ENCODE peak calls at places on chromosomes 1 and 21, in five cellular contexts. Q, H, K, M and D are unnamed samples. For H3K36me3, the result is how much of the 10 kb centered on the place peaks cover.

GRCh38 chr1:98939471-98939870 is 65.2 kb downstream of the PLPPR5 start:
- DNase-seq in Q (no peak), H (no peak), K (no peak), M (no peak), D (no peak)

GRCh38 chr1:243345205-243345604 is 89.4 kb downstream of the SDCCAG8 start:
- DNase-seq in Q (peak), H (peak), K (no peak), M (no peak), D (peak)

GRCh38 chr1:31648633-31649032 is 4.0 kb upstream of the PEF1 start:
- DNase-seq in Q (no peak), H (no peak), K (no peak), M (no peak), D (peak)

GRCh38 chr1:29197590-29197924 is 15.9 kb upstream of the SRSF4 start:
- DNase-seq in Q (no peak), H (peak), K (no peak), M (no peak), D (peak)

GRCh38 chr21:39675595-39675994 is 62.9 kb downstream of the B3GALT5 start:
- DNase-seq in Q (no peak), H (no peak), K (no peak), M (no peak), D (no peak)

GRCh38 chr1:244010191-244010590 is 40.9 kb upstream of the ZBTB18 start:
- DNase-seq in Q (no peak), H (no peak), K (no peak), M (no peak), D (no peak)

GRCh38 chr1:5222626-5223025 is 568.2 kb downstream of the AJAP1 start:
- DNase-seq in Q (no peak), H (no peak), K (no peak), M (no peak), D (no peak)

GRCh38 chr1:58848818-58849411 is 65.1 kb upstream of the JUN start:
- DNase-seq in Q (peak), H (peak), K (no peak), M (peak), D (peak)

GRCh38 chr1:243746736-243747135 is 103.3 kb downstream of the AKT3 start:
- DNase-seq in Q (no peak), H (no peak), K (no peak), M (no peak), D (no peak)

GRCh38 chr1:179867493-179868330 is 9.9 kb downstream of the TOR1AIP2 start:
- DNase-seq in Q (no peak), H (peak), K (no peak), M (no peak), D (peak)

GRCh38 chr1:20787775-20788488 is 825 bp upstream of the HP1BP3 start:
- DNase-seq in Q (no peak), H (peak), K (no peak), M (peak), D (peak)

DNA sequence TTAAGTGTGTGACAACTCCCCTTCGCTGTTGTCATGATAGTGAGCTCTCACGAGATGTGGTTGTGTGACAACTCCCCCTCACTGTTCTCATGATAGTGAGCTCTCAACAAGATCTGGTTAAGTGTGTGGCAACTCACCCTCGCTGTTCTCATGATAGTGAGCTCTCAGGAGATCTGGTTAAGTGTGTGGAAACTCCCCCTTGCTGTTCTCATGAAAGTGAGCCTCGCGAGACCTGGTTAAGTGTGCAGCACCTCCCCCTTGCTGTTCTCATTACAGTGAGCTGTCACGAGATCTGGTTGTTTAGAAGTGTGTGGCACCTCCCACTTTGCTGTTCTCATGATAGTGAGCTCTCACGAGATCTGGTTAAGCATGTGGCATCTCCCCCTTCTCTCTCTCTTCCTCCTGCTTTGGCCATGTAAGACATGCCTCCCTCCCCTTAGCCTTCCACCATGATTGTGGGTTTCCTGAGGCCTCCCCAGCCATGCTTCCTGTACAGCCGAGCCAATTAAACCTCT is 25.1 kb upstream of the LSS start:
- DNase-seq in Q (no peak), H (peak), K (no peak), M (no peak), D (no peak)
- H3K36me3 ChIP-seq in Q (under half), H (half or more), K (half or more), M (under half), D (under half)

GRCh38 chr1:39640861-39641260 is 1.4 kb upstream of the HEYL start:
- DNase-seq in Q (no peak), H (no peak), K (no peak), M (no peak), D (no peak)
- H3K27ac ChIP-seq in Q (no peak), H (no peak), K (no peak), M (no peak), D (no peak)

GRCh38 chr1:53821380-53821779 is 16.7 kb downstream of the NDC1 start:
- DNase-seq in Q (no peak), H (no peak), K (no peak), M (no peak), D (no peak)

GRCh38 chr1:53822931-53823330 is 15.2 kb downstream of the NDC1 start:
- DNase-seq in Q (no peak), H (no peak), K (no peak), M (no peak), D (no peak)

GRCh38 chr1:53825306-53825705 is 12.8 kb downstream of the NDC1 start:
- DNase-seq in Q (no peak), H (no peak), K (no peak), M (no peak), D (no peak)

DNA sequence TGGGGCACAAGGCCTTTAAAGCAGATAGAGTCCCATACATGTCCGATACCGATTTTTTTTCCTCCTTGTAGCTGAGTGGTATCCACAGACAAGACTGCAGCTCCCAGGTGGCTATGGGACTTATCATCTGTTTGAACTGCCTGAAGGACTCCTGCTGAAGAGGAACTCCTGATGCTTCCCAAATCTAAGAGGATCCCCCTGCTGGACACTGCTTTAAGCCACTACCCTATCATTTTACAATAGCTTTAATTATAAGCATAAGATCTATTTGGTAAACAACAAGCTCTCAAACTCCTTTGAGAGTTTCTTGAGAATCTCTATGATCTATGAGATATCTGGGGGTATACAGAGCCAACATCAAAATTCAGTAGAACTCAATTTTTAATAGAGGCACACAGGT is 11.7 kb downstream of the NDC1 start:
- DNase-seq in Q (no peak), H (no peak), K (no peak), M (no peak), D (peak)
- H3K36me3 ChIP-seq in Q (under half), H (under half), K (under half), M (under half), D (under half)

GRCh38 chr1:163912491-163912890 is 590.7 kb downstream of the NUF2 start:
- DNase-seq in Q (no peak), H (no peak), K (no peak), M (no peak), D (peak)
- H3K27ac ChIP-seq in Q (no peak), H (no peak), K (no peak), M (no peak), D (no peak)

GRCh38 chr1:233233508-233234040 is 62.0 kb downstream of the PCNX2 start:
- DNase-seq in Q (no peak), H (no peak), K (no peak), M (no peak), D (no peak)

GRCh38 chr1:233238884-233239432 is 56.6 kb downstream of the PCNX2 start:
- DNase-seq in Q (no peak), H (peak), K (no peak), M (no peak), D (no peak)

GRCh38 chr1:233240367-233240766 is 55.2 kb downstream of the PCNX2 start:
- DNase-seq in Q (no peak), H (no peak), K (no peak), M (no peak), D (peak)

GRCh38 chr1:233240839-233241682 is 54.5 kb downstream of the PCNX2 start:
- DNase-seq in Q (peak), H (peak), K (peak), M (peak), D (peak)

GRCh38 chr1:233237623-233238022 is 57.9 kb downstream of the PCNX2 start:
- DNase-seq in Q (no peak), H (no peak), K (no peak), M (no peak), D (no peak)
- H3K36me3 ChIP-seq in Q (under half), H (under half), K (under half), M (under half), D (under half)

GRCh38 chr21:26819944-26820343 is 25.3 kb downstream of the ADAMTS1 start:
- DNase-seq in Q (no peak), H (no peak), K (no peak), M (no peak), D (no peak)
- H3K27ac ChIP-seq in Q (no peak), H (no peak), K (no peak), M (no peak), D (no peak)

GRCh38 chr1:39484564-39484963 is 6.9 kb upstream of the BMP8A start:
- DNase-seq in Q (no peak), H (no peak), K (no peak), M (no peak), D (no peak)
- H3K36me3 ChIP-seq in Q (under half), H (under half), K (half or more), M (under half), D (under half)

GRCh38 chr1:115136706-115137105 is 47.4 kb upstream of the TSPAN2 start:
- DNase-seq in Q (no peak), H (no peak), K (no peak), M (no peak), D (no peak)

GRCh38 chr1:115136106-115136505 is 46.8 kb upstream of the TSPAN2 start:
- DNase-seq in Q (no peak), H (no peak), K (no peak), M (no peak), D (no peak)

GRCh38 chr1:115134850-115135484 is 45.7 kb upstream of the TSPAN2 start:
- DNase-seq in Q (no peak), H (peak), K (no peak), M (no peak), D (peak)

GRCh38 chr1:115134231-115134630 is 44.9 kb upstream of the TSPAN2 start:
- DNase-seq in Q (no peak), H (no peak), K (no peak), M (peak), D (no peak)

GRCh38 chr1:115135681-115136080 is 46.4 kb upstream of the TSPAN2 start:
- DNase-seq in Q (no peak), H (no peak), K (no peak), M (no peak), D (no peak)
- H3K27ac ChIP-seq in Q (no peak), H (no peak), K (no peak), M (no peak), D (peak)

DNA sequence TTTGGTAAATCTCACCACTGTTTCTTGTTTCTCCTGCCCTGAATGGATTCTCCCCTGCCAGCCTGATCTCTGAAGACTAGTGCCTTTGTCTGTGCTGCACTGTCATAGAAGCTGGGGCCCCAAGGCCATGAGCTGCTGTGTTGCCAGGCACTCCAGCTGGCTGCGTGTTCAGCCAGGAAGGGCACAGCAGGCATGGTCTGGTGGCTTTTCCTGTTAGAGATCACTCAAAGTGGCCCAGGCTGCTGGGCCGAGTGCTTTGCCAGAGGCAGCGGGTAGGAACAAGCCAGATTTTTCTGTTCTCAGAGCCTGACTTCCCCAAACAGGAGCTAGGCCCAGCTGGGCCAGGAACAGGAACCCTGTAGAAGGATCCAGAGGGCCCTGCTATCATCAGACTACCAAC is 5.2 kb downstream of the ADPRS start:
- DNase-seq in Q (no peak), H (no peak), K (no peak), M (no peak), D (no peak)
- H3K36me3 ChIP-seq in Q (under half), H (under half), K (half or more), M (under half), D (under half)

GRCh38 chr1:116572771-116573170 is 1.9 kb upstream of the CD58 start:
- DNase-seq in Q (no peak), H (no peak), K (no peak), M (no peak), D (no peak)
- H3K27ac ChIP-seq in Q (no peak), H (no peak), K (no peak), M (no peak), D (no peak)